ENCODE peak calls at places on chromosome 11, in seven cellular contexts. Q, G, M, F, H, U and R are unnamed samples.

GRCh38 chr11:104490182-104490581 is 326.2 kb upstream of the PDGFD start:
- DNase-seq in U (no peak), H (no peak), M (no peak), F (no peak), Q (no peak), G (no peak), R (no peak)

GRCh38 chr11:35035894-35036408 is 103.0 kb upstream of the CD44 start:
- DNase-seq in Q (no peak), M (no peak), H (no peak), G (no peak), F (no peak), U (peak; percentile 29), R (no peak)

GRCh38 chr11:30008946-30009525 is 7.8 kb downstream of the KCNA4 start:
- DNase-seq in F (no peak), H (no peak), M (no peak), Q (no peak), G (no peak), U (no peak), R (no peak)

GRCh38 chr11:124643605-124644425 is 21.2 kb downstream of the TBRG1 start:
- DNase-seq in F (no peak), G (no peak), Q (no peak), M (no peak), H (no peak), U (no peak), R (no peak)

GRCh38 chr11:120331301-120331966 is 4.8 kb upstream of the ARHGEF12 start:
- DNase-seq in M (peak; percentile 71), Q (peak; percentile 43), G (no peak), U (no peak), H (peak; percentile 35), F (no peak), R (no peak)

GRCh38 chr11:93608280-93608862 is 53.1 kb upstream of the CEP295 start:
- DNase-seq in U (no peak), H (no peak), Q (no peak), M (no peak), G (no peak), F (no peak), R (no peak)

GRCh38 chr11:112345166-112345565 is 84.5 kb upstream of the PLET1 start:
- DNase-seq in F (no peak), Q (no peak), U (no peak), G (no peak), H (no peak), M (no peak), R (no peak)

GRCh38 chr11:64358907-64359711 is at the start of gene RPS6KA4:
- DNase-seq in G (no peak), H (peak; percentile 73), U (peak; percentile 70), F (peak; percentile 87), Q (peak; percentile 68), M (peak; percentile 77), R (peak; percentile 46)

GRCh38 chr11:67416416-67417335 is 1.2 kb downstream of the CARNS1 start:
- DNase-seq in Q (no peak), F (peak; percentile 78), M (peak; percentile 52), G (peak; percentile 73), U (no peak), H (no peak), R (no peak)

GRCh38 chr11:36948445-36949171 is 350.6 kb upstream of the RAG2 start:
- DNase-seq in Q (no peak), F (no peak), U (no peak), G (no peak), H (no peak), M (no peak), R (no peak)

GRCh38 chr11:76524919-76525318 is 80.1 kb downstream of the EMSY start:
- DNase-seq in F (no peak), H (no peak), Q (no peak), M (peak; percentile 70), G (peak; percentile 60), U (no peak), R (no peak)

GRCh38 chr11:117096140-117096972 is 1.9 kb downstream of the SIK3 start:
- DNase-seq in Q (no peak), F (no peak), M (no peak), G (no peak), U (peak; percentile 75), H (no peak), R (peak; percentile 15)
- TF ChIP-seq CTCF in Q (no peak), F (no peak), M (no peak), G (no peak), U (peak; percentile 41), H (no peak), R (peak; percentile 16)

GRCh38 chr11:84358034-84358433 is 1071.9 kb upstream of the CCDC90B start:
- DNase-seq in H (no peak), U (no peak), Q (no peak), G (no peak), M (no peak), F (no peak), R (no peak)
- H3K4me1 ChIP-seq in H (no peaks in the 10 kb centered on the region), U (no peaks in the 10 kb centered on the region), Q (no peaks in the 10 kb centered on the region), G (no peaks in the 10 kb centered on the region), M (no peaks in the 10 kb centered on the region), F (no peaks in the 10 kb centered on the region), R (no peaks in the 10 kb centered on the region)

GRCh38 chr11:18000760-18001159 is 12.1 kb downstream of the SERGEF start:
- DNase-seq in F (no peak), G (no peak), M (no peak), H (no peak), Q (no peak), U (no peak), R (no peak)
- H3K36me3 ChIP-seq in F (peaks cover 82% of the 10 kb centered on the region), G (peaks cover 30% of the 10 kb centered on the region), M (peaks cover 8% of the 10 kb centered on the region), H (peaks cover 81% of the 10 kb centered on the region), Q (peaks cover 87% of the 10 kb centered on the region), U (peaks cover 62% of the 10 kb centered on the region), R (no peaks in the 10 kb centered on the region)

GRCh38 chr11:130124096-130124495 is 35.5 kb upstream of the ST14 start:
- DNase-seq in Q (peak; percentile 65), H (peak; percentile 72), F (peak; percentile 90), U (no peak), G (peak; percentile 87), M (peak; percentile 18), R (no peak)
- TF ChIP-seq CTCF in Q (no peak), H (no peak), F (no peak), U (no peak), G (no peak), M (no peak), R (no peak)

GRCh38 chr11:3136542-3137455 is 28.3 kb downstream of the OSBPL5 start:
- DNase-seq in M (peak; percentile 2), H (peak; percentile 8), G (no peak), U (no peak), Q (peak; percentile 16), F (peak; percentile 57), R (no peak)
- H3K4me1 ChIP-seq in M (no peaks in the 10 kb centered on the region), H (peaks cover 17% of the 10 kb centered on the region), G (no peaks in the 10 kb centered on the region), U (no peaks in the 10 kb centered on the region), Q (peaks cover 62% of the 10 kb centered on the region), F (no peaks in the 10 kb centered on the region), R (no peaks in the 10 kb centered on the region)

DNA sequence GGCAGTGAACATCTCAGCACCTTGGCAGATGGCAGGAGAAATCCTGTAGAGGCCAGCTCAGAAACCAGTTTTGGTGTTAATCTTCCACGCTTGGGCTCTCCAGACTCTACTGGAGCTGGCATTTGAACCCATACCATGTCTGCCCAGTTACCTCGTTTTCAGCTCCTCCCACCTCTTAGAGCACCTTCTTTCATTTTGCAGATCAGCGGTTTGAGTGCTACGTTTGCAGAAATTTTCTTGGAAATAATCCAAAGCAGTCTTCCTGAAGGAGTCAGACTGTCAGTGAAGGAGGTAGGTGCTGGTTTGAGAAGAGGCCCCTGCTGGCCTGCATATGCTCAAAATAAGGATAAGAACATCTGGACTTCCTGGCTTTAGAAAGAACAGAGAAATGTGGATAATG is 13.7 kb downstream of the COA4 start:
- DNase-seq in Q (no peak), H (no peak), U (no peak), G (no peak), F (no peak), M (no peak), R (no peak)
- H3K36me3 ChIP-seq in Q (peaks cover 46% of the 10 kb centered on the region), H (peaks cover 48% of the 10 kb centered on the region), U (peaks cover 79% of the 10 kb centered on the region), G (peaks cover 13% of the 10 kb centered on the region), F (peaks cover 31% of the 10 kb centered on the region), M (peaks cover 10% of the 10 kb centered on the region), R (peaks cover 53% of the 10 kb centered on the region)